ENCODE peak calls at places on chromosomes 3 and 15, in four cellular contexts. D is GM23338, B is right cardiac atrium, K is suprapubic skin. N is an unnamed sample. For H3K27me3, the result is how much of the 10 kb centered on the place peaks cover.

GRCh38 chr3:112908252-112908651 is 61.6 kb upstream of the CD200R1L start:
- DNase-seq in D (no peak), B (no peak), K (no peak), N (no peak)

GRCh38 chr15:38224486-38224885 is 28.1 kb upstream of the SPRED1 start:
- DNase-seq in K (no peak), B (no peak), D (no peak), N (no peak)

GRCh38 chr3:27610800-27611199 is 111.3 kb downstream of the EOMES start:
- DNase-seq in B (no peak), K (no peak), D (no peak), N (no peak)

GRCh38 chr3:177754508-177754921 is 557.2 kb upstream of the TBL1XR1 start:
- DNase-seq in B (no peak), K (no peak), D (no peak), N (no peak)

GRCh38 chr15:61038387-61038786 is 190.7 kb downstream of the RORA start:
- DNase-seq in D (no peak), K (no peak), B (no peak), N (no peak)

GRCh38 chr3:48215876-48216275 is 7.4 kb upstream of the CAMP start:
- DNase-seq in D (no peak), B (peak), K (no peak), N (no peak)

GRCh38 chr3:195788711-195789581 is 22.8 kb downstream of the MUC4 start:
- DNase-seq in D (no peak), B (no peak), K (no peak), N (no peak)

GRCh38 chr3:51355891-51356578 is 29.1 kb upstream of the MANF start:
- DNase-seq in D (no peak), B (no peak), K (peak), N (no peak)

GRCh38 chr3:16088496-16088895 is 86.0 kb upstream of the GALNT15 start:
- DNase-seq in D (no peak), K (no peak), B (no peak), N (no peak)

GRCh38 chr3:137509354-137510045 is 254.6 kb upstream of the SOX14 start:
- DNase-seq in B (no peak), K (no peak), D (no peak), N (no peak)

DNA sequence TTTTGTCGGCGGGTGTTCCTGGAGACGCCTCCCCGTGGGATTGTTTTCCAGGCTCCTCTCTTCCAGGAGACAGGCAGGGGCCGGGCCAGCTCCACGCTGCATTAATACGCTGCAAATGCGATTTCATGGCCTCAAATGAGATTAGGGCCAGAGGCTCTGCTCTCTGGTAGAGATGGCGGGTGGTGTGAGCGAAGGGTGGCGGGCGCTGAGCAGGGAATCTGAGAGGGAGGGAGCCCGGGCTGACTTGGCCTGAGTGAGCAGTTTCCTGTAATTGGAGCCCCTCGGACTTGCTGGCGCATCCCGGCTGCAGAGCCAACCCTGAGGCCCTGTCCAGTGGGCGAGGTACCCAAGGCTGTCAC is 7.4 kb upstream of the CCDC33 start:
- DNase-seq in K (no peak), B (peak), D (peak), N (peak)
- H3K27me3 ChIP-seq in K (under half), B (under half), D (half or more), N (under half)

DNA sequence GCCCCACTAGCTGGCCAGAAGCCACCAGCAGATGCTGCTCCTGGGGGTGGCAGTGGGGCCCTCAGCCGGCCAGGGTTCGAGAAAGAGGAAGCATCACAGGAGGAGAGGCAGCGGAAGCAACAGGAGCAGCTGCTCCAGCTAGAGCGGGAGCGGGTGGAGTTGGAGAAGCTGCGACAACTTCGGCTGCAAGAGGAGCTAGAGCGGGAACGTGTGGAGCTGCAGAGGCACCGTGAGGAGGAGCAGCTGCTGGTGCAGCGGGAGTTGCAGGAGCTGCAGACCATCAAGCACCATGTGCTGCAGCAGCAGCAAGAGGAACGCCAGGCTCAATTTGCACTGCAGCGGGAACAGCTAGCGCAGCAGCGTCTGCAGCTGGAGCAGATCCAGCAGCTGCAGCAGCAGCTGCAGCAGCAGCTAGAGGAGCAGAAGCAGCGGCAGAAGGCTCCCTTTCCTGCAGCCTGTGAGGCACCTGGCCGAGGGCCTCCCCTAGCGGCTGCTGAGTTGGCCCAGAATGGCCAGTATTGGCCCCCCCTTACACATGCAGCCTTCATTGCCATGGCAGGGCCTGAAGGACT is 17.5 kb upstream of the APEH start:
- DNase-seq in B (no peak), D (no peak), K (no peak), N (no peak)
- H3K27me3 ChIP-seq in B (under half), D (under half), K (under half), N (under half)

DNA sequence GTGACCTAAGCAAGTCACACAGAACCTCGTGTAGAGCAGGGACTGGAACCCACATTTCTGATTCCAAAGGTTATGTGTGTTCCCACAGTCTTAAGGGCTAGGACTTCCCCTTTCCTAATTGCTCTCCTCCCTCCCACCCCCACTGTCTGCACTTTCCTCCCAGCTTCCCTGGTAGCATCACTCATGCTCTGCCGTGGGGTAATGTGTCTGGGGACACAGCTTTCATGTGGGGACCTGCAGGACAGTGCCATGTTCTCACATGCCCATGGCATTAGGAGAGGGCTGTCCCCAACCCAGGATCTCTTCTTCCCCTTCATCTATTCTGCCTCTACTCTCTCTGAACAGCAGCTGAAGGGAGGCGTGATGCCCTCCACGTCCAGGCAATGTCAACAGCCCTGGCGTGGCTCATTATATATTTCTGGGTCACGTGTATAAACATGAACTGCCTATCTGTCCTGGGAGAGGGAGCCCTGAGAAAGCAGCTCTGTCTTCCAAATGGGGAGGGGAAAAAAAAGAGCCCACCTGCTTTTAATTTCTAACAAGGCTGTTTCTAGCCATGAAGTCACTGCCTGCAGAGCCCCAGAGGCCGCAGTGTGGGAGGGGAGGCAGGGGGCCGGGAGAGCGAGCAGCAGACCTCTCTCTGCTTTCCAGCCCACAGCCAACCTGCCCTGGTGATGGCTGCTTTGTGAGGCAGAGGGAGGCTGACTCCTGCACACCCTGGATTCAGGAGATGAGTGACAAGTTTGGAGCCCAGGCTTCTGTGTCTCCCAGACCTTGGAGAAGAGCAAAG is 97.8 kb downstream of the SEMA5B start:
- DNase-seq in B (no peak), D (no peak), K (no peak), N (no peak)
- H3K27me3 ChIP-seq in B (under half), D (under half), K (under half), N (under half)

GRCh38 chr15:73366766-73367623 is 1.8 kb downstream of the HCN4 start:
- DNase-seq in K (no peak), B (no peak), D (peak), N (peak)
- H3K27me3 ChIP-seq in K (half or more), B (under half), D (under half), N (under half)

DNA sequence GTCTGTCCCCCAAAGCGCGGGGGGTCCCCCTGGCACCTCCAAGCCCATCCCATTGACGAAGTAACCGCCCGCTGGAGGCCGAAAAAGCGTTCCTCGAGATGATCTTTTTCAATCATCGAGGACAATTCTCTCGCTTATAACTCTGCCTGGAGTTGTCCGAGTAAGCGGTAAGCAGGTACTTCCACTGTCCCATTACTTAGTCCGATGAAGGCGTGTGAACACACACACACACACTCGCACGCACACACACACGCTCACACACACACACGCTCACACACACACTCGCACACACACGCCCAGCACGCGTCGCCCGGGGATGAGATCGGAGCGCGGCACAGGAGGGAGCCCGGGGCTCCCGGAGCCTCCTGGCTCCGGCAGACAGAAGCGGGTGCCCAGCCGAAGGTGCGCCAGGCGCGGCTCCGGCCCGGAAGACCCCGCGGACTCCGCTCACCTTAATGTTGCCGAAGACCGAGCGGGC is 430 bp downstream of the SLCO2A1 start:
- DNase-seq in D (peak), B (no peak), K (no peak), N (peak)
- H3K27me3 ChIP-seq in D (under half), B (under half), K (under half), N (under half)

DNA sequence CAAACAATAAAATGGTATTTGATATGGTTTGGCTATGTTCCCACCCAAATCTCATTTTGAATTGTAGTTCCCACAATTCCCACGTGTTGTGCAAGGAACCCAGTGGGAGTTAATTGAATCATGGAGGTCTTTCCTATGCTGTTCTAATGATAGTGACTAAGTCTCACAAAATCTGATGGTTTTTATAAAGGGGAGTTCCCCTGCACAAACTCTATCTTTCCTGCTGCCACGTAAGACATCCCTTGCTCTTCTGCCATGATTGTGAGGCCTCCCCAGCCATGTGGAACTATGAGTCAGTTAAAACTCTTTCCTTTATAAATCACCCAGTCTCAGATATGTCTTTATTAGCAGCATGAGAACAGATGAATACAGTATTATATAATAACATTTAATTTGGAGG is 15.4 kb upstream of the AADAC start:
- DNase-seq in B (no peak), D (no peak), K (no peak), N (no peak)
- H3K27me3 ChIP-seq in B (under half), D (under half), K (under half), N (under half)

DNA sequence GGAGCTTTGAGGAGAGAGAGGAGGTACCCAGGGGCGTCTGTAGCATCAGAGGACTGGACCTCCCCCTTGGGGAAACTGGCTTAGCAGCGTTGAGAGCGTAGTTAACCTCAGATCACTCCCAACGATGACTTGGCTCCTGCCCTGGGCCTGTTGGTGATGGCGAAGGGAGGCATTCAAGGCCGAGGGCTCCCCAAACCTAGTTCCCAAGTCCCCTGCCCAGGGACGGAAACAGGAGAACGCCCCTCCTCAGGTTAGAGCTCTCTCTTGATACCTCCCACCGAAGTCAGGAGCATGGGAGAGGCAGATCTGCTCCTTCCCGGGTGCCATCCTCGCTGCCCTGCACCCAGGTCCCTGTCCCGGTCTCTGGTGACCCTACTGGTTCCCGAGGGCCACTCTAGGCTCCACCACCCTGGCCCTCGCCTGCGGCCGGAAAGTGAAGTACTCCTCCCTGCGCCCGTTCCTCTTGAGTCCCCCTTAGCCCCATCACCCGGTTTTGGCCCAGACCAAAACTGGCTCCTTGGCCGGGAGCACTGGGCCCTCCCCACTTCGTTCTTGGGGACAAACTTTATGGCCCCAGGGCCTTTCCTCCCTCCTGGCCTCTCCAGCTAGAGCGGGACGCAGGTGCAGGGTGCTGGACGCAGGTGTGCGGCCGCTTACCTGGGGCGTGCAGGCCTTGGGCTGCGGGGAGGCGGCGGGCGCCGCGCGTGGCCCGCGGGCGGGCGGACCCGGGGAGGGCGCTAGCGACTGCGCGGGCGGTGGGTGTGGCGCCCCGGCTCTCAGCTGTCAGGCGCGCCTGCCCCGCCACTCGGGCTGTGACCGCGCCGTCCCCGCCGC is 2.6 kb upstream of the SKOR1 start:
- DNase-seq in K (no peak), B (no peak), D (peak), N (peak)
- H3K27me3 ChIP-seq in K (half or more), B (under half), D (half or more), N (half or more)

GRCh38 chr15:45121020-45121419 is 6.9 kb downstream of the DUOXA2 start:
- DNase-seq in K (no peak), D (no peak), B (no peak), N (no peak)
- H3K27me3 ChIP-seq in K (under half), D (half or more), B (under half), N (under half)

GRCh38 chr15:66138882-66139281 is 114.7 kb downstream of the MEGF11 start:
- DNase-seq in D (no peak), K (no peak), B (no peak), N (no peak)
- H3K27me3 ChIP-seq in D (under half), K (under half), B (under half), N (under half)